ENCODE peak calls at places on chromosomes 13 and 19, in nine cellular contexts. L is body of pancreas, N is occipital lobe, B is fibroblast of mammary gland, T is progenitor cell of endocrine pancreas, Q is osteoblast, W is GM23338, A is DMS 273 treated with DMSO at 0.1 percent for 48 hours, O is ELF-1. E is an unnamed sample.

GRCh38 chr13:114112826-114113322 is 19.5 kb downstream of the RASA3 start:
- DNase-seq in N (no peak), L (no peak), B (no peak), O (peak; percentile 79), W (peak; percentile 59), T (no peak), A (no peak), Q (peak; percentile 29), E (peak; percentile 38)

GRCh38 chr13:64884976-64885375 is 2345.2 kb downstream of the PCDH9 start:
- DNase-seq in A (no peak), W (no peak), N (no peak), B (no peak), O (no peak), Q (no peak), T (no peak), L (no peak), E (no peak)

GRCh38 chr13:101139076-101139475 is 277.2 kb downstream of the NALCN start:
- DNase-seq in B (peak; percentile 39), A (no peak), W (no peak), T (no peak), N (no peak), Q (no peak), L (no peak), O (no peak), E (no peak)

GRCh38 chr19:52897149-52897935 is at the start of gene ZNF320:
- DNase-seq in N (peak; percentile 95), B (peak; percentile 91), L (peak; percentile 96), T (peak; percentile 95), A (peak; percentile 68), W (peak; percentile 99), Q (peak; percentile 98), O (peak; percentile 98), E (peak; percentile 96)

GRCh38 chr13:81406022-81406421 is 1065.1 kb upstream of the SPRY2 start:
- DNase-seq in O (no peak), A (no peak), B (no peak), T (no peak), N (no peak), W (no peak), L (no peak), Q (no peak), E (no peak)

GRCh38 chr13:62119739-62120700 is 704.4 kb upstream of the PCDH20 start:
- DNase-seq in L (no peak), Q (peak; percentile 5), T (no peak), N (no peak), O (no peak), W (peak; percentile 43), A (no peak), B (peak; percentile 8), E (no peak)

GRCh38 chr19:42628411-42629135 is 33.8 kb upstream of the CEACAM8 start:
- DNase-seq in B (peak; percentile 2), N (no peak), W (no peak), T (no peak), A (no peak), L (no peak), Q (no peak), O (no peak), E (no peak)

GRCh38 chr19:40191836-40192646 is 815 bp downstream of the MAP3K10 start:
- DNase-seq in A (no peak), T (peak; percentile 48), N (no peak), L (peak; percentile 12), O (peak; percentile 59), W (peak; percentile 85), B (peak; percentile 20), Q (peak; percentile 89), E (no peak)

GRCh38 chr19:46559203-46559602 is 41.9 kb upstream of the CALM3 start:
- DNase-seq in Q (no peak), W (no peak), A (no peak), T (no peak), N (no peak), L (no peak), B (no peak), O (no peak), E (no peak)

GRCh38 chr13:40120781-40121180 is 465.3 kb downstream of the COG6 start:
- DNase-seq in T (no peak), Q (no peak), B (peak; percentile 61), W (no peak), L (no peak), A (no peak), N (no peak), O (no peak), E (no peak)

GRCh38 chr19:30666301-30666803 is 294.2 kb downstream of the ZNF536 start:
- DNase-seq in O (peak; percentile 66), B (peak; percentile 20), T (peak; percentile 60), L (peak; percentile 56), N (no peak), A (no peak), Q (no peak), W (peak; percentile 82), E (peak; percentile 62)

GRCh38 chr19:4807188-4807587 is 15.7 kb downstream of the FEM1A start:
- DNase-seq in L (peak; percentile 65), O (no peak), N (no peak), A (no peak), T (no peak), W (no peak), Q (no peak), B (no peak), E (no peak)

GRCh38 chr13:110560606-110561334 is 752 bp downstream of the RAB20 start:
- DNase-seq in W (peak; percentile 69), N (no peak), A (no peak), O (peak; percentile 72), T (no peak), Q (peak; percentile 77), B (no peak), L (peak; percentile 78), E (no peak)

GRCh38 chr13:113636266-113636963 is 21.6 kb downstream of the ATP4B start:
- DNase-seq in B (no peak), N (no peak), L (no peak), Q (peak; percentile 65), O (no peak), W (no peak), A (no peak), T (no peak), E (no peak)

GRCh38 chr13:30119476-30119875 is 187.9 kb downstream of the KATNAL1 start:
- DNase-seq in A (no peak), Q (peak; percentile 93), B (peak; percentile 70), W (no peak), O (peak; percentile 66), T (no peak), N (no peak), L (no peak), E (no peak)

GRCh38 chr13:46622918-46623256 is 69.9 kb downstream of the LRCH1 start:
- DNase-seq in T (no peak), N (peak; percentile 33), Q (no peak), B (peak; percentile 92), L (peak; percentile 28), A (peak; percentile 92), W (no peak), O (no peak), E (no peak)

GRCh38 chr13:110114351-110114750 is 192.6 kb downstream of the COL4A1 start:
- DNase-seq in L (no peak), T (no peak), O (no peak), Q (no peak), W (no peak), N (no peak), A (no peak), B (peak; percentile 67), E (no peak)

GRCh38 chr19:46126086-46126485 is 1.6 kb upstream of the IGFL3 start:
- DNase-seq in A (no peak), N (no peak), W (no peak), L (no peak), Q (no peak), O (no peak), T (no peak), B (peak; percentile 29), E (no peak)

GRCh38 chr13:23628250-23628649 is 58.0 kb downstream of the TNFRSF19 start:
- DNase-seq in L (no peak), N (no peak), T (no peak), W (peak; percentile 37), O (no peak), B (no peak), Q (no peak), A (no peak), E (no peak)

GRCh38 chr19:58575183-58576041 is 2.3 kb upstream of the MZF1 start:
- DNase-seq in W (peak; percentile 97), T (peak; percentile 78), B (peak; percentile 87), Q (peak; percentile 99), N (no peak), A (no peak), O (peak; percentile 97), L (peak; percentile 89), E (peak; percentile 92)

GRCh38 chr19:19434483-19435045 is 29.1 kb downstream of the GATAD2A start:
- DNase-seq in B (peak; percentile 80), N (no peak), O (no peak), A (no peak), L (peak; percentile 50), W (no peak), T (no peak), Q (no peak), E (no peak)

GRCh38 chr19:31354316-31354715 is 5.1 kb upstream of the TSHZ3 start:
- DNase-seq in W (peak; percentile 53), N (no peak), O (peak; percentile 15), T (no peak), Q (no peak), A (no peak), L (no peak), B (no peak), E (no peak)

GRCh38 chr19:47651691-47652090 is 42.8 kb downstream of the BICRA start:
- DNase-seq in Q (peak; percentile 5), A (no peak), B (no peak), L (no peak), N (no peak), W (peak; percentile 37), O (no peak), T (no peak), E (no peak)

GRCh38 chr19:44820648-44821609 is 12.0 kb downstream of the BCAM start:
- DNase-seq in Q (peak; percentile 90), W (no peak), A (no peak), N (no peak), O (no peak), L (no peak), T (no peak), B (peak; percentile 32), E (no peak)

GRCh38 chr13:93224545-93224944 is 2.1 kb upstream of the GPC6 start:
- DNase-seq in L (no peak), O (peak; percentile 90), N (no peak), T (no peak), A (no peak), B (peak; percentile 47), Q (peak; percentile 87), W (peak; percentile 95), E (no peak)

GRCh38 chr19:21474671-21475181 is 30.7 kb upstream of the ZNF429 start:
- DNase-seq in Q (peak; percentile 97), L (peak; percentile 88), B (peak; percentile 33), N (peak; percentile 64), W (peak; percentile 92), O (peak; percentile 99), T (peak; percentile 90), A (peak; percentile 76), E (peak; percentile 85)

E was measured in natural killer cell treated with Interleukin-12 subunit alpha and Interleukin-12 subunit beta and Interleukin-15 and Interleukin-18, amount 100 ng/mL, for 72 hours.